ENCODE peak calls at places on chromosomes 3 and 15, in five cellular contexts. L is HS-5, Q is GM12864, F is astrocyte of the spinal cord, R is iris pigment epithelial cell. N is an unnamed sample.
A peak's percentile ranks its signal among the peaks of the same experiment; 100 is the strongest.

GRCh38 chr3:127728417-127728816 is 55.7 kb downstream of the ABTB1 start:
- DNase-seq in L (no peak), R (no peak), F (no peak), Q (no peak), N (no peak)

GRCh38 chr3:32614956-32615355 is 44.3 kb upstream of the DYNC1LI1 start:
- DNase-seq in F (peak; percentile 56), L (no peak), R (peak; percentile 72), Q (no peak), N (no peak)

GRCh38 chr15:73922186-73923151 is 3.8 kb upstream of the LOXL1 start:
- DNase-seq in Q (no peak), R (no peak), F (peak; percentile 55), L (no peak), N (no peak)

GRCh38 chr3:116770815-116771450 is 61.4 kb downstream of the TUSC7 start:
- DNase-seq in F (peak; percentile 80), L (peak; percentile 59), Q (peak; percentile 48), R (peak; percentile 78), N (peak; percentile 37)

GRCh38 chr3:115551091-115551490 is 72.2 kb upstream of the GAP43 start:
- DNase-seq in F (no peak), L (no peak), R (no peak), Q (no peak), N (no peak)

GRCh38 chr3:171347017-171347979 is 112.9 kb downstream of the TNIK start:
- DNase-seq in L (no peak), R (peak; percentile 58), Q (peak; percentile 75), F (peak; percentile 34), N (peak; percentile 95)

GRCh38 chr3:174097686-174098085 is 700.1 kb downstream of the NLGN1 start:
- DNase-seq in L (no peak), R (no peak), Q (no peak), F (no peak), N (no peak)

GRCh38 chr15:35827156-35827555 is 281.2 kb upstream of the DPH6 start:
- DNase-seq in R (peak; percentile 60), L (no peak), F (no peak), Q (no peak), N (no peak)

GRCh38 chr3:53132347-53132746 is 2.1 kb upstream of the RFT1 start:
- DNase-seq in F (no peak), L (no peak), Q (no peak), R (peak; percentile 31), N (no peak)

GRCh38 chr3:107674371-107674770 is 151.6 kb downstream of the BBX start:
- DNase-seq in L (no peak), Q (no peak), R (no peak), F (peak; percentile 82), N (no peak)

GRCh38 chr3:14725564-14726420 is 50.9 kb downstream of the C3orf20 start:
- DNase-seq in F (no peak), Q (no peak), L (no peak), R (no peak), N (no peak)

GRCh38 chr3:65619391-65620298 is 419.1 kb downstream of the MAGI1 start:
- DNase-seq in R (peak; percentile 70), F (peak; percentile 50), L (no peak), Q (no peak), N (no peak)

GRCh38 chr3:47410801-47411646 is 30.2 kb downstream of the PTPN23 start:
- DNase-seq in Q (no peak), R (no peak), L (no peak), F (no peak), N (no peak)

GRCh38 chr15:83871808-83872559 is 218.1 kb downstream of the ADAMTSL3 start:
- DNase-seq in L (peak; percentile 25), F (peak; percentile 33), R (peak; percentile 87), Q (peak; percentile 26), N (peak; percentile 17)

GRCh38 chr3:29764603-29765254 is 483.9 kb downstream of the RBMS3 start:
- DNase-seq in Q (no peak), L (peak; percentile 85), F (peak; percentile 88), R (peak; percentile 92), N (no peak)

GRCh38 chr15:40328176-40328575 is 4.7 kb downstream of the INAFM2 start:
- DNase-seq in Q (no peak), R (peak; percentile 81), L (no peak), F (peak; percentile 46), N (no peak)